ENCODE peak calls at places on chromosome 19, in six cellular contexts. I is heart right ventricle, A is stomach, K is K562, H is uterus, F is tibial artery. B is an unnamed sample.
A peak's percentile ranks its signal among the peaks of the same experiment; 100 is the strongest.

GRCh38 chr19:38975214-38975860 is at the start of gene FBXO17:
- DNase-seq in I (peak; percentile 61), A (peak; percentile 44), K (peak; percentile 81), H (peak; percentile 51), F (peak; percentile 81), B (no peak)

GRCh38 chr19:15919243-15919642 is 15.1 kb downstream of the CYP4F11 start:
- DNase-seq in I (no peak), A (no peak), K (no peak), H (no peak), F (no peak), B (no peak)

GRCh38 chr19:1206733-1207301 is 1.2 kb downstream of the STK11 start:
- DNase-seq in I (no peak), A (no peak), K (no peak), H (no peak), F (no peak), B (no peak)

GRCh38 chr19:16429066-16429758 is 42.6 kb downstream of the EPS15L1 start:
- DNase-seq in I (peak; percentile 79), A (peak; percentile 61), K (no peak), H (no peak), F (no peak), B (no peak)

GRCh38 chr19:22331521-22331920 is 45.3 kb downstream of the ZNF729 start:
- DNase-seq in I (no peak), A (no peak), K (no peak), H (no peak), F (no peak), B (no peak)

GRCh38 chr19:54481326-54481930 is 8.3 kb upstream of the CDC42EP5 start:
- DNase-seq in I (no peak), A (no peak), K (peak; percentile 51), H (no peak), F (no peak), B (no peak)

GRCh38 chr19:373391-374182 is 29.0 kb upstream of the MIER2 start:
- DNase-seq in I (no peak), A (no peak), K (peak; percentile 61), H (no peak), F (no peak), B (no peak)

GRCh38 chr19:47497073-47497766 is 13.2 kb upstream of the KPTN start:
- DNase-seq in I (no peak), A (peak; percentile 81), K (peak; percentile 80), H (no peak), F (no peak), B (no peak)

GRCh38 chr19:47886010-47886559 is at the start of gene SULT2A1:
- DNase-seq in I (no peak), A (no peak), K (no peak), H (no peak), F (no peak), B (no peak)

GRCh38 chr19:43699506-43700367 is 16.1 kb upstream of the IRGC start:
- DNase-seq in I (peak; percentile 34), A (peak; percentile 34), K (no peak), H (no peak), F (no peak), B (peak; percentile 68)

GRCh38 chr19:1104452-1105216 is 840 bp downstream of the GPX4 start:
- DNase-seq in I (peak; percentile 76), A (peak; percentile 69), K (peak; percentile 84), H (peak; percentile 70), F (peak; percentile 91), B (peak; percentile 90)

GRCh38 chr19:42357290-42357689 is 31.9 kb downstream of the MEGF8 start:
- DNase-seq in I (no peak), A (no peak), K (no peak), H (no peak), F (no peak), B (no peak)

GRCh38 chr19:3055741-3056453 is 6.4 kb downstream of the TLE5 start:
- DNase-seq in I (no peak), A (peak; percentile 87), K (peak; percentile 57), H (peak; percentile 65), F (no peak), B (no peak)

GRCh38 chr19:9054768-9055167 is 32.1 kb upstream of the OR1M1 start:
- DNase-seq in I (no peak), A (no peak), K (no peak), H (no peak), F (no peak), B (no peak)

GRCh38 chr19:29074579-29074978 is 138.4 kb downstream of the UQCRFS1 start:
- DNase-seq in I (no peak), A (no peak), K (no peak), H (no peak), F (no peak), B (no peak)

GRCh38 chr19:30161770-30162169 is 210.4 kb upstream of the ZNF536 start:
- DNase-seq in I (no peak), A (no peak), K (no peak), H (no peak), F (no peak), B (no peak)

GRCh38 chr19:47027586-47028371 is 8.1 kb downstream of the NPAS1 start:
- DNase-seq in I (no peak), A (no peak), K (no peak), H (no peak), F (no peak), B (no peak)

GRCh38 chr19:2042485-2043268 is 8.4 kb downstream of the MKNK2 start:
- DNase-seq in I (peak; percentile 55), A (peak; percentile 60), K (peak; percentile 15), H (peak; percentile 58), F (no peak), B (no peak)

GRCh38 chr19:14509382-14509781 is 8.8 kb downstream of the DNAJB1 start:
- DNase-seq in I (no peak), A (no peak), K (no peak), H (no peak), F (no peak), B (no peak)

GRCh38 chr19:30154410-30154809 is 212.4 kb downstream of the URI1 start:
- DNase-seq in I (no peak), A (no peak), K (no peak), H (no peak), F (no peak), B (no peak)

GRCh38 chr19:48645652-48646191 is at the start of gene CA11:
- DNase-seq in I (no peak), A (no peak), K (no peak), H (no peak), F (no peak), B (no peak)

GRCh38 chr19:54478677-54479266 is 5.7 kb upstream of the CDC42EP5 start:
- DNase-seq in I (no peak), A (no peak), K (peak; percentile 44), H (no peak), F (no peak), B (no peak)

GRCh38 chr19:48470856-48471255 is 1.7 kb downstream of the CYTH2 start:
- DNase-seq in I (no peak), A (no peak), K (no peak), H (no peak), F (no peak), B (no peak)

GRCh38 chr19:18433039-18433691 is 4.8 kb downstream of the ISYNA1 start:
- DNase-seq in I (no peak), A (no peak), K (peak; percentile 54), H (peak; percentile 53), F (peak; percentile 78), B (peak; percentile 78)
- H3K27ac ChIP-seq in I (peak overlapping the region; percentile 35), A (peak overlapping the region; percentile 70), K (peak overlapping the region; percentile 67), H (peak overlapping the region; percentile 80), F (peak overlapping the region; percentile 64), B (peak overlapping the region; percentile 59)

GRCh38 chr19:36488118-36488815 is 1.1 kb downstream of the ZNF566 start:
- DNase-seq in I (no peak), A (no peak), K (no peak), H (no peak), F (no peak), B (no peak)

GRCh38 chr19:36483653-36484052 is 5.7 kb downstream of the ZNF566 start:
- DNase-seq in I (no peak), A (no peak), K (no peak), H (no peak), F (no peak), B (no peak)

GRCh38 chr19:36489139-36489919 is at the start of gene ZNF566:
- DNase-seq in I (peak; percentile 86), A (peak; percentile 87), K (peak; percentile 90), H (peak; percentile 92), F (peak; percentile 93), B (peak; percentile 89)

GRCh38 chr19:36489920-36490415 is 607 bp upstream of the ZNF566 start:
- DNase-seq in I (peak; percentile 78), A (peak; percentile 76), K (peak; percentile 84), H (peak; percentile 86), F (peak; percentile 83), B (no peak)

GRCh38 chr19:36488816-36489138 is 584 bp downstream of the ZNF566 start:
- DNase-seq in I (no peak), A (no peak), K (peak; percentile 50), H (no peak), F (no peak), B (no peak)
- TF ChIP-seq CTCF in I (no peak), A (no peak), K (peak; percentile 34), H (no peak), F (no peak), B (no peak)

GRCh38 chr19:10168386-10168948 is 26.3 kb downstream of the DNMT1 start:
- DNase-seq in I (no peak), A (no peak), K (no peak), H (no peak), F (no peak), B (no peak)

GRCh38 chr19:10173527-10173926 is 21.2 kb downstream of the DNMT1 start:
- DNase-seq in I (no peak), A (no peak), K (no peak), H (no peak), F (no peak), B (no peak)
- H3K27ac ChIP-seq in I (no peak overlapping the region), A (no peak overlapping the region), K (no peak overlapping the region), H (no peak overlapping the region), F (no peak overlapping the region), B (no peak overlapping the region)

GRCh38 chr19:40533508-40533907 is 43.2 kb upstream of the SHKBP1 start:
- DNase-seq in I (no peak), A (no peak), K (no peak), H (no peak), F (no peak), B (no peak)
- TF ChIP-seq CTCF in I (no peak), A (no peak), K (peak; percentile 53), H (no peak), F (no peak), B (no peak)

DNA sequence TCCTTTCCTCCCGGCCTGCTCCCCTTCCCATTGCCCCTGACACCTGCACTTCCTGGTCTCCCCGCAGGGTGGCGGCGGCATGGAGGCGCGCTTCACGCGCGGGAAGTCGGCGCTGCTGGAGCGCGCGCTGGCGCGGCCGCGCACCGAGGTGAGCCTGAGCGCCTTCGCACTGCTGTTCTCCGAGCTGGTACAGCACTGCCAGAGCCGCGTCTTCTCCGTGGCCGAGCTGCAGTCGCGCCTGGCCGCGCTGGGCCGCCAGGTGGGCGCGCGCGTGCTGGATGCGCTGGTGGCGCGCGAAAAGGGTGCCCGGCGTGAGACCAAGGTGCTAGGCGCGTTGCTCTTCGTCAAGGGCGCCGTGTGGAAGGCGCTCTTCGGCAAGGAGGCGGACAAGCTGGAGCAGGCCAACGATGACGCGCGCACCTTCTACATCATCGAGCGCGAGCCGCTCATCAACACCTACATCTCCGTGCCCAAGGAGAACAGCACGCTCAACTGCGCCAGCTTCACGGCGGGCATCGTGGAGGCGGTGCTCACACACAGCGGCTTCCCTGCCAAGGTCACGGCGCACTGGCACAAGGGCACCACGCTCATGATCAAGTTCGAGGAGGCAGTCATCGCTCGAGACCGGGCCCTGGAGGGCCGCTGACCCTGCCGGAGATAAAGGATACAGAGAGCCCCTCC is 1.7 kb downstream of the TRAPPC5 start:
- DNase-seq in I (peak; percentile 28), A (no peak), K (no peak), H (no peak), F (no peak), B (no peak)
- H3K27ac ChIP-seq in I (no peak overlapping the region), A (peak overlapping the region; percentile 96), K (no peak overlapping the region), H (no peak overlapping the region), F (no peak overlapping the region), B (peak overlapping the region; percentile 95)

GRCh38 chr19:4391701-4392543 is 8.4 kb downstream of the SH3GL1 start:
- DNase-seq in I (peak; percentile 57), A (no peak), K (no peak), H (peak; percentile 76), F (no peak), B (peak; percentile 57)
- TF ChIP-seq CTCF in I (no peak), A (no peak), K (no peak), H (no peak), F (no peak), B (no peak)

B was measured in Peyer's patch.